ENCODE peak calls at places on chromosomes 11 and 22, in seven cellular contexts. N, Z, M, O, E, U and W are unnamed samples.

GRCh38 chr11:28757725-28758515 is 649.7 kb downstream of the METTL15 start:
- DNase-seq in N (no peak), Z (no peak), M (no peak), O (peak; percentile 15), E (no peak), U (no peak), W (no peak)

GRCh38 chr22:36359172-36359973 is 28.4 kb downstream of the MYH9 start:
- DNase-seq in N (no peak), Z (no peak), M (no peak), O (no peak), E (no peak), U (peak; percentile 47), W (no peak)

GRCh38 chr11:29306527-29306926 is 710.3 kb downstream of the KCNA4 start:
- DNase-seq in N (no peak), Z (no peak), M (peak; percentile 11), O (no peak), E (no peak), U (no peak), W (peak; percentile 71)

GRCh38 chr11:116261616-116262015 is 511.2 kb downstream of the BUD13 start:
- DNase-seq in N (no peak), Z (no peak), M (no peak), O (no peak), E (no peak), U (no peak), W (no peak)

GRCh38 chr22:31093090-31093850 is 12.2 kb downstream of the SMTN start:
- DNase-seq in N (no peak), Z (no peak), M (no peak), O (no peak), E (no peak), U (no peak), W (no peak)

GRCh38 chr11:83691387-83692088 is 405.4 kb upstream of the CCDC90B start:
- DNase-seq in N (no peak), Z (no peak), M (no peak), O (peak; percentile 23), E (no peak), U (no peak), W (peak; percentile 8)

GRCh38 chr22:26949193-26949592 is 291.8 kb downstream of the MIAT start:
- DNase-seq in N (peak; percentile 4), Z (no peak), M (peak; percentile 24), O (no peak), E (no peak), U (no peak), W (peak; percentile 34)

GRCh38 chr11:14645247-14645912 is 1.8 kb downstream of the PDE3B start:
- DNase-seq in N (no peak), Z (no peak), M (no peak), O (no peak), E (no peak), U (no peak), W (peak; percentile 16)

GRCh38 chr11:107078375-107078774 is 60.1 kb upstream of the GUCY1A2 start:
- DNase-seq in N (no peak), Z (no peak), M (no peak), O (no peak), E (no peak), U (no peak), W (no peak)

GRCh38 chr11:17585911-17586695 is 39.0 kb downstream of the OTOG start:
- DNase-seq in N (no peak), Z (no peak), M (no peak), O (no peak), E (no peak), U (no peak), W (no peak)

GRCh38 chr22:49302530-49302929 is 525.1 kb downstream of the BRD1 start:
- DNase-seq in N (no peak), Z (no peak), M (no peak), O (no peak), E (no peak), U (no peak), W (no peak)

GRCh38 chr11:7612056-7612660 is 61.1 kb downstream of the CYB5R2 start:
- DNase-seq in N (no peak), Z (no peak), M (no peak), O (no peak), E (no peak), U (no peak), W (no peak)

GRCh38 chr11:44368886-44369285 is 58.9 kb upstream of the ALX4 start:
- DNase-seq in N (no peak), Z (no peak), M (no peak), O (no peak), E (no peak), U (no peak), W (no peak)

GRCh38 chr11:108508653-108509593 is 10.7 kb upstream of the POGLUT3 start:
- DNase-seq in N (no peak), Z (no peak), M (peak; percentile 12), O (no peak), E (no peak), U (no peak), W (no peak)

GRCh38 chr11:65211293-65212105 is 29.8 kb downstream of the CAPN1 start:
- DNase-seq in N (no peak), Z (no peak), M (no peak), O (no peak), E (no peak), U (no peak), W (no peak)

GRCh38 chr22:27990879-27991278 is 71.8 kb upstream of the PITPNB start:
- DNase-seq in N (no peak), Z (no peak), M (peak; percentile 1), O (no peak), E (no peak), U (peak; percentile 67), W (peak; percentile 82)

GRCh38 chr22:34490911-34491310 is 570.6 kb upstream of the LARGE1 start:
- DNase-seq in N (no peak), Z (peak; percentile 71), M (no peak), O (no peak), E (no peak), U (no peak), W (no peak)

GRCh38 chr11:60428517-60428916 is 855 bp upstream of the MS4A5 start:
- DNase-seq in N (no peak), Z (peak; percentile 37), M (peak; percentile 3), O (no peak), E (no peak), U (no peak), W (no peak)

GRCh38 chr11:19910931-19911330 is 198.3 kb downstream of the NAV2 start:
- DNase-seq in N (no peak), Z (no peak), M (no peak), O (no peak), E (no peak), U (no peak), W (no peak)

GRCh38 chr11:44559207-44559943 is 6.1 kb upstream of the CD82 start:
- DNase-seq in N (no peak), Z (no peak), M (no peak), O (no peak), E (no peak), U (peak; percentile 78), W (no peak)

GRCh38 chr11:121143921-121144320 is 42.9 kb downstream of the TECTA start:
- DNase-seq in N (no peak), Z (no peak), M (no peak), O (no peak), E (no peak), U (no peak), W (no peak)

GRCh38 chr11:34552270-34552669 is 38.7 kb upstream of the ELF5 start:
- DNase-seq in N (no peak), Z (no peak), M (no peak), O (no peak), E (no peak), U (no peak), W (no peak)

GRCh38 chr11:91608662-91609061 is 616.0 kb upstream of the FAT3 start:
- DNase-seq in N (no peak), Z (peak; percentile 60), M (no peak), O (peak; percentile 50), E (no peak), U (no peak), W (no peak)

GRCh38 chr11:783581-784015 is 6.3 kb downstream of the CEND1 start:
- DNase-seq in N (peak; percentile 60), Z (peak; percentile 54), M (no peak), O (peak; percentile 84), E (no peak), U (no peak), W (peak; percentile 86)

GRCh38 chr11:47592970-47593369 is 1.2 kb downstream of the C1QTNF4 start:
- DNase-seq in N (no peak), Z (no peak), M (no peak), O (no peak), E (no peak), U (no peak), W (no peak)

GRCh38 chr11:118883368-118884071 is at the start of gene CXCR5:
- DNase-seq in N (no peak), Z (no peak), M (no peak), O (no peak), E (no peak), U (peak; percentile 89), W (no peak)

GRCh38 chr11:64606796-64607380 is 15.9 kb downstream of the SLC22A12 start:
- DNase-seq in N (no peak), Z (no peak), M (no peak), O (no peak), E (no peak), U (no peak), W (no peak)

GRCh38 chr11:70608568-70609314 is 210.4 kb downstream of the CTTN start:
- DNase-seq in N (no peak), Z (peak; percentile 74), M (no peak), O (peak; percentile 9), E (no peak), U (no peak), W (no peak)

GRCh38 chr11:125624756-125625213 is at the start of gene CHEK1:
- DNase-seq in N (no peak), Z (no peak), M (no peak), O (no peak), E (no peak), U (no peak), W (no peak)

GRCh38 chr11:15897211-15897960 is 459.0 kb downstream of the SOX6 start:
- DNase-seq in N (no peak), Z (no peak), M (peak; percentile 39), O (peak; percentile 11), E (no peak), U (no peak), W (peak; percentile 29)

GRCh38 chr11:890794-891600 is 19.6 kb downstream of the CHID1 start:
- DNase-seq in N (no peak), Z (no peak), M (no peak), O (no peak), E (no peak), U (no peak), W (no peak)

GRCh38 chr11:59463176-59463575 is 6.4 kb downstream of the OR4D6 start:
- DNase-seq in N (no peak), Z (no peak), M (no peak), O (no peak), E (no peak), U (no peak), W (peak; percentile 27)

GRCh38 chr11:120545813-120546212 is 34.3 kb downstream of the GRIK4 start:
- DNase-seq in N (no peak), Z (no peak), M (no peak), O (no peak), E (no peak), U (no peak), W (no peak)

GRCh38 chr22:46003271-46004091 is 26.5 kb upstream of the WNT7B start:
- DNase-seq in N (no peak), Z (no peak), M (no peak), O (no peak), E (no peak), U (no peak), W (peak; percentile 35)

GRCh38 chr11:127191689-127192088 is 191.1 kb upstream of the KIRREL3 start:
- DNase-seq in N (no peak), Z (no peak), M (no peak), O (no peak), E (no peak), U (no peak), W (no peak)

GRCh38 chr22:37638351-37639069 is 959 bp upstream of the SH3BP1 start:
- DNase-seq in N (no peak), Z (no peak), M (peak; percentile 61), O (no peak), E (no peak), U (no peak), W (no peak)

GRCh38 chr11:72658989-72659640 is 15.1 kb downstream of the PDE2A start:
- DNase-seq in N (no peak), Z (no peak), M (no peak), O (no peak), E (no peak), U (no peak), W (no peak)

GRCh38 chr22:49838771-49839717 is 11.4 kb upstream of the BRD1 start:
- DNase-seq in N (no peak), Z (no peak), M (no peak), O (no peak), E (peak; percentile 80), U (no peak), W (no peak)